ENCODE peak calls at places on chromosomes 16 and 17, in five cellular contexts. W is HL-60; H is stimulated activated CD4-positive, alpha-beta T cell treated with anti-CD3 and anti-CD28 coated beads, Interleukin-2, amount 100 ng/mL, for 4 hours; B is amniotic stem cell; L is T-helper 2 cell. R is an unnamed sample.

GRCh38 chr17:14428640-14429029 is 127.8 kb downstream of the HS3ST3B1 start:
- DNase-seq in B (no peak), H (no peak), L (no peak), W (no peak), R (no peak)

GRCh38 chr17:2695243-2695960 is 16.2 kb downstream of the CLUH start:
- DNase-seq in W (no peak), H (no peak), L (no peak), B (no peak), R (no peak)

GRCh38 chr16:56514845-56515244 is 5.0 kb downstream of the BBS2 start:
- DNase-seq in H (no peak), B (no peak), W (no peak), L (no peak), R (no peak)

GRCh38 chr16:23587726-23588125 is 8.4 kb downstream of the NDUFAB1 start:
- DNase-seq in W (no peak), B (no peak), L (no peak), H (no peak), R (no peak)

GRCh38 chr16:58661199-58661830 is 23.3 kb downstream of the SLC38A7 start:
- DNase-seq in H (no peak), B (peak), W (no peak), L (no peak), R (peak)

GRCh38 chr17:17938388-17939107 is 33.7 kb downstream of the TOM1L2 start:
- DNase-seq in H (no peak), B (no peak), L (no peak), W (no peak), R (no peak)

GRCh38 chr17:63950940-63951907 is 19.1 kb upstream of the CD79B start:
- DNase-seq in W (no peak), H (no peak), L (no peak), B (no peak), R (no peak)

GRCh38 chr16:64864232-64864803 is 257.5 kb downstream of the CDH11 start:
- DNase-seq in H (no peak), B (peak), L (no peak), W (no peak), R (no peak)

GRCh38 chr16:4664538-4665418 is 28.6 kb upstream of the NUDT16L1 start:
- DNase-seq in L (peak), H (peak), B (no peak), W (peak), R (no peak)

GRCh38 chr16:85757341-85757822 is 6.5 kb upstream of the C16orf74 start:
- DNase-seq in W (no peak), H (no peak), B (no peak), L (no peak), R (no peak)

GRCh38 chr17:58344047-58344790 is 7.8 kb downstream of the SUPT4H1 start:
- DNase-seq in L (peak), H (peak), B (no peak), W (peak), R (no peak)

GRCh38 chr17:67673006-67673405 is 44.7 kb upstream of the NOL11 start:
- DNase-seq in B (no peak), H (no peak), W (no peak), L (no peak), R (no peak)

GRCh38 chr16:61814716-61815347 is 221.4 kb downstream of the CDH8 start:
- DNase-seq in W (no peak), B (no peak), H (no peak), L (no peak), R (no peak)

GRCh38 chr17:3845361-3845753 is 689 bp downstream of the NCBP3 start:
- DNase-seq in H (peak), W (no peak), L (no peak), B (no peak), R (no peak)

GRCh38 chr17:7842950-7843535 is 9.0 kb downstream of the KDM6B start:
- DNase-seq in L (no peak), H (peak), B (peak), W (peak), R (no peak)

GRCh38 chr17:65109990-65110680 is 27.0 kb upstream of the RGS9 start:
- DNase-seq in H (no peak), W (no peak), L (no peak), B (no peak), R (no peak)

GRCh38 chr17:62017912-62018311 is 47.2 kb downstream of the MED13 start:
- DNase-seq in W (no peak), L (no peak), B (no peak), H (no peak), R (no peak)

GRCh38 chr17:30336369-30337171 is 2.7 kb upstream of the TMIGD1 start:
- DNase-seq in L (peak), H (peak), W (peak), B (no peak), R (peak)

GRCh38 chr17:20967776-20968175 is 75.0 kb downstream of the USP22 start:
- DNase-seq in H (no peak), B (no peak), L (no peak), W (no peak), R (no peak)

GRCh38 chr16:83137326-83137770 is 510.6 kb downstream of the CDH13 start:
- DNase-seq in L (peak), H (no peak), B (no peak), W (no peak), R (peak)

GRCh38 chr17:9842057-9842758 is 16.5 kb downstream of the GLP2R start:
- DNase-seq in W (no peak), B (no peak), H (no peak), L (no peak), R (no peak)

GRCh38 chr16:16019488-16019887 is 70.1 kb downstream of the ABCC1 start:
- DNase-seq in L (no peak), W (no peak), H (no peak), B (peak), R (no peak)

GRCh38 chr16:46712911-46713310 is 23.5 kb downstream of the ORC6 start:
- DNase-seq in L (no peak), B (no peak), H (no peak), W (no peak), R (no peak)

GRCh38 chr17:9684955-9685621 is 39.8 kb downstream of the USP43 start:
- DNase-seq in L (no peak), W (no peak), H (no peak), B (no peak), R (no peak)

GRCh38 chr16:4218202-4218601 is 23.7 kb downstream of the SRL start:
- DNase-seq in B (no peak), H (no peak), W (no peak), L (no peak), R (no peak)

GRCh38 chr17:31489295-31490018 is 98.0 kb downstream of the RAB11FIP4 start:
- DNase-seq in H (no peak), L (no peak), B (no peak), W (no peak), R (no peak)

GRCh38 chr16:86598607-86599318 is 20.4 kb downstream of the FOXL1 start:
- DNase-seq in B (peak), W (no peak), L (no peak), H (no peak), R (no peak)

GRCh38 chr16:66894948-66895696 is 14.8 kb downstream of the PDP2 start:
- DNase-seq in W (peak), H (peak), L (peak), B (peak), R (peak)

GRCh38 chr17:48191362-48191761 is 83.8 kb downstream of the SNX11 start:
- DNase-seq in L (no peak), W (no peak), H (no peak), B (no peak), R (no peak)

GRCh38 chr16:80804061-80804450 is 342 bp downstream of the CDYL2 start:
- DNase-seq in L (peak), W (no peak), B (no peak), H (peak), R (peak)

GRCh38 chr17:917391-917811 is 62.2 kb downstream of the NXN start:
- DNase-seq in H (no peak), L (no peak), W (no peak), B (no peak), R (no peak)

GRCh38 chr16:71927383-71927782 is 32.1 kb downstream of the IST1 start:
- DNase-seq in W (no peak), L (no peak), B (peak), H (no peak), R (no peak)

GRCh38 chr16:68396481-68396880 is 51.8 kb downstream of the SMPD3 start:
- DNase-seq in B (no peak), W (no peak), L (peak), H (peak), R (no peak)

GRCh38 chr16:35391328-35391727 is 1931.9 kb downstream of the TP53TG3F start:
- DNase-seq in L (no peak), H (no peak), B (no peak), W (peak), R (no peak)

GRCh38 chr17:77924757-77925336 is 33.7 kb upstream of the TNRC6C start:
- DNase-seq in H (no peak), W (no peak), B (no peak), L (no peak), R (no peak)

R was measured in neuronal stem cell.